ENCODE peak calls at places on chromosomes 3 and 15, in eight cellular contexts. X is stomach, A is A549, Q is sigmoid colon, F is K562, G is H1, E is transverse colon, R is SK-N-SH. C is an unnamed sample.

GRCh38 chr15:89654847-89655805 is at the start of gene KIF7:
- DNase-seq in X (peak; percentile 31), A (peak; percentile 42), Q (peak; percentile 71), F (peak; percentile 85), G (peak; percentile 87), E (no peak), R (peak; percentile 98), C (no peak)

GRCh38 chr3:16430717-16431630 is 82.5 kb downstream of the RFTN1 start:
- DNase-seq in X (no peak), A (no peak), Q (no peak), F (no peak), G (no peak), E (no peak), R (no peak), C (no peak)

GRCh38 chr15:92521624-92522008 is 127.9 kb downstream of the ST8SIA2 start:
- DNase-seq in X (peak; percentile 85), A (peak; percentile 80), Q (peak; percentile 89), F (peak; percentile 51), G (peak; percentile 70), E (peak; percentile 77), R (peak; percentile 64), C (peak; percentile 97)

GRCh38 chr3:24229468-24230263 is 265.0 kb downstream of the THRB start:
- DNase-seq in X (no peak), A (no peak), Q (no peak), F (no peak), G (no peak), E (no peak), R (no peak), C (no peak)

GRCh38 chr3:117865338-117865737 is 1155.8 kb downstream of the TUSC7 start:
- DNase-seq in X (no peak), A (no peak), Q (no peak), F (no peak), G (no peak), E (no peak), R (no peak), C (no peak)

GRCh38 chr3:150945226-150945625 is 27.3 kb downstream of the CLRN1 start:
- DNase-seq in X (no peak), A (no peak), Q (no peak), F (no peak), G (no peak), E (no peak), R (no peak), C (peak; percentile 17)

GRCh38 chr3:154090116-154090420 is 31.1 kb upstream of the ARHGEF26 start:
- DNase-seq in X (no peak), A (no peak), Q (no peak), F (no peak), G (no peak), E (no peak), R (no peak), C (no peak)

GRCh38 chr15:55372701-55373440 is 35.3 kb downstream of the CCPG1 start:
- DNase-seq in X (no peak), A (no peak), Q (no peak), F (no peak), G (no peak), E (no peak), R (no peak), C (no peak)

GRCh38 chr15:67887776-67888175 is 47.9 kb upstream of the RNU6-1 start:
- DNase-seq in X (no peak), A (no peak), Q (no peak), F (no peak), G (no peak), E (no peak), R (no peak), C (no peak)

GRCh38 chr3:185988816-185989175 is 51.0 kb upstream of the TRA2B start:
- DNase-seq in X (no peak), A (no peak), Q (no peak), F (no peak), G (no peak), E (no peak), R (no peak), C (no peak)

GRCh38 chr15:63381301-63382192 is at the start of gene CA12:
- DNase-seq in X (peak; percentile 45), A (peak; percentile 81), Q (peak; percentile 51), F (no peak), G (peak; percentile 74), E (peak; percentile 77), R (peak; percentile 65), C (no peak)

GRCh38 chr3:126536126-126536525 is 12.2 kb downstream of the CHST13 start:
- DNase-seq in X (no peak), A (no peak), Q (peak; percentile 40), F (no peak), G (no peak), E (no peak), R (no peak), C (no peak)

GRCh38 chr3:165624761-165625160 is 212.5 kb downstream of the BCHE start:
- DNase-seq in X (no peak), A (peak; percentile 14), Q (no peak), F (peak; percentile 17), G (no peak), E (no peak), R (no peak), C (no peak)

GRCh38 chr15:63465104-63465503 is 39.3 kb upstream of the USP3 start:
- DNase-seq in X (no peak), A (no peak), Q (no peak), F (no peak), G (no peak), E (no peak), R (no peak), C (no peak)

GRCh38 chr15:34616613-34617012 is 33.2 kb upstream of the GOLGA8B start:
- DNase-seq in X (no peak), A (peak; percentile 58), Q (no peak), F (peak; percentile 35), G (no peak), E (no peak), R (no peak), C (no peak)

GRCh38 chr15:67049351-67050044 is 15.9 kb upstream of the SMAD3 start:
- DNase-seq in X (no peak), A (peak; percentile 96), Q (peak; percentile 46), F (no peak), G (no peak), E (peak; percentile 27), R (no peak), C (no peak)

GRCh38 chr3:118785415-118785814 is 249.2 kb downstream of the IGSF11 start:
- DNase-seq in X (no peak), A (no peak), Q (no peak), F (no peak), G (no peak), E (no peak), R (no peak), C (no peak)

GRCh38 chr3:101091489-101091888 is 98.3 kb upstream of the ABI3BP start:
- DNase-seq in X (no peak), A (peak; percentile 69), Q (no peak), F (peak; percentile 14), G (no peak), E (no peak), R (no peak), C (no peak)

GRCh38 chr3:149464706-149465328 is 9.7 kb upstream of the TM4SF4 start:
- DNase-seq in X (no peak), A (no peak), Q (no peak), F (no peak), G (no peak), E (no peak), R (no peak), C (no peak)
- H3K27ac ChIP-seq in X (no peak overlapping the region), A (peak overlapping the region; percentile 54), Q (no peak overlapping the region), F (no peak overlapping the region), G (no peak overlapping the region), E (no peak overlapping the region), R (no peak overlapping the region), C (peak overlapping the region; percentile 40)

GRCh38 chr3:32934150-32934742 is 17.2 kb upstream of the CCR4 start:
- DNase-seq in X (peak; percentile 34), A (peak; percentile 21), Q (no peak), F (no peak), G (no peak), E (no peak), R (peak; percentile 57), C (peak; percentile 62)
- TF ChIP-seq EP300 in X (no peak), A (no peak), Q (no peak), F (no peak), G (no peak), E (no peak), R (no peak), C (no peak)

GRCh38 chr3:141735176-141735575 is 2.9 kb upstream of the RNF7 start:
- DNase-seq in X (no peak), A (no peak), Q (no peak), F (no peak), G (no peak), E (no peak), R (no peak), C (no peak)

GRCh38 chr3:141728355-141728892 is 9.7 kb upstream of the RNF7 start:
- DNase-seq in X (no peak), A (peak; percentile 24), Q (no peak), F (no peak), G (no peak), E (no peak), R (no peak), C (no peak)

GRCh38 chr3:141726483-141726882 is 11.6 kb upstream of the RNF7 start:
- DNase-seq in X (no peak), A (no peak), Q (no peak), F (no peak), G (no peak), E (no peak), R (no peak), C (no peak)

GRCh38 chr3:141729240-141729639 is 8.9 kb upstream of the RNF7 start:
- DNase-seq in X (no peak), A (no peak), Q (no peak), F (no peak), G (no peak), E (no peak), R (no peak), C (no peak)
- TF ChIP-seq CTCF in X (no peak), A (no peak), Q (no peak), F (peak; percentile 35), G (peak; percentile 36), E (no peak), R (no peak), C (no peak)

GRCh38 chr3:123636431-123636841 is 51.6 kb upstream of the HACD2 start:
- DNase-seq in X (no peak), A (no peak), Q (peak; percentile 61), F (peak; percentile 89), G (peak; percentile 88), E (no peak), R (no peak), C (no peak)

GRCh38 chr3:123635717-123636116 is 50.9 kb upstream of the HACD2 start:
- DNase-seq in X (no peak), A (no peak), Q (no peak), F (no peak), G (no peak), E (no peak), R (no peak), C (no peak)

GRCh38 chr3:123634149-123635051 is 49.5 kb upstream of the HACD2 start:
- DNase-seq in X (no peak), A (no peak), Q (peak; percentile 59), F (no peak), G (no peak), E (no peak), R (no peak), C (no peak)

GRCh38 chr3:123633530-123633929 is 48.7 kb upstream of the HACD2 start:
- DNase-seq in X (no peak), A (no peak), Q (no peak), F (no peak), G (no peak), E (no peak), R (no peak), C (no peak)

DNA sequence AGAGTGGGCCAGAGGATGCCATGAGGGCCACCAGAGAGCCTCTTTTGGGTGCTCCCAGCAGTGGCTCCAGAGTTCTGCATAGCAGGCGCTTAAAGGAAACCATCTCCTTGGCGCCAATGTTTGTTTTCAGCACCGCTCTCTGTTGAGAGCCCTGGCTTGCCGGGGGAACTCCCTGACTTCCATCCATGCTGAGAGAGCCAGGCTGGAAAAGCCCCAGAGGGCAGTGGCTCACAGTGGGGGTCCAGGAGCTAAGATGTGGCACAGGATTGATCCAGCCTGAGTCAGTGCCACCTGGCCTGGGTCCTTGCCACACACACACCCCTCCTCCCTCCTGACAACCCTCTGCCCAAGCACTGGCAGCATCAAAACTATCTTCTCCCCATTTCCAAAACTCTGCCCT is 50.4 kb upstream of the HACD2 start:
- DNase-seq in X (no peak), A (no peak), Q (peak; percentile 76), F (no peak), G (no peak), E (no peak), R (no peak), C (no peak)
- H3K27ac ChIP-seq in X (peak overlapping the region; percentile 76), A (no peak overlapping the region), Q (peak overlapping the region; percentile 89), F (no peak overlapping the region), G (peak overlapping the region; percentile 60), E (peak overlapping the region; percentile 58), R (no peak overlapping the region), C (no peak overlapping the region)

C was measured in tibial nerve.